ENCODE peak calls at places on chromosome 19, in six cellular contexts. T is AG04450, X is heart right ventricle, S is astrocyte of the spinal cord, Q is right atrium auricular region, B is tibial artery. C is an unnamed sample.

GRCh38 chr19:1630811-1631210 is 21.6 kb downstream of the TCF3 start:
- DNase-seq in S (no peak), Q (no peak), X (no peak), B (no peak), T (no peak), C (no peak)

GRCh38 chr19:14366529-14366928 is 14.7 kb upstream of the ADGRE5 start:
- DNase-seq in Q (peak), B (peak), X (peak), S (peak), T (no peak), C (peak)

GRCh38 chr19:12695997-12696365 is 450 bp downstream of the FBXW9 start:
- DNase-seq in S (no peak), B (no peak), Q (no peak), X (no peak), T (no peak), C (no peak)

GRCh38 chr19:35533201-35533821 is at the start of gene GAPDHS:
- DNase-seq in Q (no peak), S (no peak), X (no peak), T (no peak), B (no peak), C (no peak)

GRCh38 chr19:45523642-45524256 is 16.5 kb downstream of the VASP start:
- DNase-seq in X (peak), Q (peak), T (peak), S (peak), B (peak), C (peak)

GRCh38 chr19:44617481-44617880 is 4.1 kb downstream of the IGSF23 start:
- DNase-seq in Q (no peak), S (no peak), T (no peak), X (no peak), B (no peak), C (no peak)

GRCh38 chr19:40719414-40719894 is 2.5 kb downstream of the ITPKC start:
- DNase-seq in S (no peak), B (no peak), T (no peak), X (no peak), Q (no peak), C (no peak)

GRCh38 chr19:40702337-40703012 is 12.0 kb upstream of the NUMBL start:
- DNase-seq in B (no peak), Q (no peak), X (peak), S (peak), T (no peak), C (peak)

GRCh38 chr19:3849092-3849491 is 19.7 kb downstream of the ZFR2 start:
- DNase-seq in B (no peak), S (no peak), Q (no peak), X (no peak), T (no peak), C (peak)

GRCh38 chr19:12800873-12801465 is 631 bp downstream of the PRDX2 start:
- DNase-seq in B (no peak), S (no peak), Q (no peak), T (no peak), X (peak), C (no peak)

GRCh38 chr19:1905071-1905862 is at the start of the genes ADAT3 and SCAMP4:
- DNase-seq in B (peak), X (peak), T (peak), S (peak), Q (peak), C (peak)

GRCh38 chr19:2271516-2272103 is 10.4 kb downstream of the PEAK3 start:
- DNase-seq in B (no peak), S (peak), Q (peak), X (no peak), T (no peak), C (peak)

GRCh38 chr19:57949296-57949695 is 1.8 kb upstream of the ZNF256 start:
- DNase-seq in B (no peak), Q (no peak), S (no peak), X (no peak), T (no peak), C (no peak)

GRCh38 chr19:33780746-33781145 is 15.9 kb upstream of the KCTD15 start:
- DNase-seq in T (no peak), S (no peak), Q (no peak), B (no peak), X (no peak), C (peak)

GRCh38 chr19:4373601-4374441 is 26.5 kb downstream of the SH3GL1 start:
- DNase-seq in Q (peak), B (peak), T (no peak), X (peak), S (no peak), C (peak)

GRCh38 chr19:11295180-11295579 is 780 bp upstream of the TSPAN16 start:
- DNase-seq in Q (no peak), B (no peak), T (no peak), X (no peak), S (no peak), C (no peak)

GRCh38 chr19:18086590-18087138 is at the start of gene IL12RB1:
- DNase-seq in B (no peak), Q (no peak), X (no peak), T (no peak), S (no peak), C (no peak)

GRCh38 chr19:18093439-18094161 is 4.0 kb upstream of the MAST3 start:
- DNase-seq in Q (no peak), B (no peak), S (no peak), T (no peak), X (no peak), C (peak)

GRCh38 chr19:18089726-18090125 is 3.0 kb upstream of the IL12RB1 start:
- DNase-seq in X (no peak), T (no peak), Q (no peak), S (no peak), B (no peak), C (no peak)

GRCh38 chr19:18090545-18091216 is 3.9 kb upstream of the IL12RB1 start:
- DNase-seq in S (peak), T (no peak), Q (no peak), X (no peak), B (no peak), C (peak)

DNA sequence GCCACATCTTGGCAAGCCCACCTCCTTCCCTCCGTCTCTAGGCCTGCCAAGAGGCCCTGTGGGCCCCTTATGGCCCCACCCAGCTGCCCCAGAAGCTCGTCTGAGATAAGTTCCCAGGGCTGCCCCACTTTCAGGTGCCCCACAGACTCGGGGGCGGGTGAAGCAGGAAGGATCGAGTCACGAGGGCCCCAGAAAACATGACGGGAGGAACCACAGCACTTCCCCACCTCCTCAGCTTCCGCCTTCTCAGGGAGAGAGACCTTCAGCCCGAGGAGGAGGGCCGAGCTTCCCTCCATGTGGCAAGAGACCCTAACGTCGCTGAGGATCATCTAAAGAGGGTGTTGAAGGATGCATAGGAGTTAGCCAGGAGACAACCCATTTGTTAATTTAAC is 4.5 kb upstream of the IL12RB1 start:
- DNase-seq in T (no peak), Q (no peak), X (peak), B (peak), S (no peak), C (no peak)
- H3K4me3 ChIP-seq in T (no peak), Q (no peak), X (no peak), B (no peak), S (no peak), C (no peak)

GRCh38 chr19:46620716-46621115 is 4.2 kb downstream of the PTGIR start:
- DNase-seq in B (no peak), S (no peak), Q (no peak), X (no peak), T (no peak), C (peak)
- H3K4me3 ChIP-seq in B (peak), S (no peak), Q (peak), X (peak), T (peak), C (peak)

DNA sequence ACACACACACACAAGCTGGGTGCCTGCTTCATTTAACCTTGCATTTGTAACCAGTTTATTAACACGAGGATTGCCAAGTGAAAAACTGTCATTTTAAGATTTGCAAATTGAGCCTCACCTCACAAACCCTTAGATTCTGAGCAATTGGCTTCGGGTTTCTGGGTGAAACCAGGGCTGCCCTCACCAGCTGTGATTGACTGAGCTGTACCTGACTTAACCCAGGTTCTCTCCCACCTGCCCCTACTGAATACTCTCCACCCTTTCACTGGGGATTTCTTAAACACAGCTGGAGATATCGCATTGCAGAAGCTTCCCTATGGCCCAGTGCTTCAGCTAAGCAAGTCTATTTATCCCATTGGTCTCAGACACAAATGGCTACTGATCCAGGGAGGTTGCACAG is 172.6 kb upstream of the ZNF507 start:
- DNase-seq in S (no peak), X (no peak), Q (no peak), B (no peak), T (no peak), C (no peak)
- H3K4me3 ChIP-seq in S (no peak), X (no peak), Q (no peak), B (no peak), T (no peak), C (no peak)

GRCh38 chr19:41941410-41942202 is 13.4 kb upstream of the ERFL start:
- DNase-seq in X (no peak), B (no peak), Q (no peak), S (no peak), T (no peak), C (no peak)
- H3K4me3 ChIP-seq in X (no peak), B (no peak), Q (no peak), S (no peak), T (no peak), C (no peak)

GRCh38 chr19:56301152-56301551 is 13.5 kb downstream of the ZSCAN5A start:
- DNase-seq in B (no peak), X (no peak), T (no peak), S (no peak), Q (no peak), C (peak)
- H3K4me3 ChIP-seq in B (no peak), X (no peak), T (no peak), S (no peak), Q (no peak), C (no peak)

GRCh38 chr19:6738726-6739389 is 622 bp upstream of the TRIP10 start:
- DNase-seq in T (no peak), Q (peak), X (peak), S (no peak), B (peak), C (peak)
- H3K4me3 ChIP-seq in T (peak), Q (peak), X (peak), S (peak), B (peak), C (peak)

GRCh38 chr19:50377517-50377916 is 1.3 kb downstream of the NR1H2 start:
- DNase-seq in T (no peak), B (no peak), Q (no peak), X (no peak), S (no peak), C (no peak)

GRCh38 chr19:50378169-50378862 is 2.1 kb downstream of the NR1H2 start:
- DNase-seq in X (no peak), S (no peak), Q (no peak), B (no peak), T (no peak), C (no peak)

GRCh38 chr19:50378863-50379236 is 2.6 kb downstream of the NR1H2 start:
- DNase-seq in X (no peak), B (no peak), Q (no peak), S (no peak), T (no peak), C (no peak)

GRCh38 chr19:50376166-50377050 is at the start of gene NR1H2:
- DNase-seq in T (peak), B (peak), X (peak), S (peak), Q (peak), C (peak)

GRCh38 chr19:50377051-50377441 is 789 bp downstream of the NR1H2 start:
- DNase-seq in S (no peak), X (no peak), B (no peak), T (no peak), Q (no peak), C (peak)
- H3K4me3 ChIP-seq in S (peak), X (peak), B (peak), T (peak), Q (peak), C (peak)

DNA sequence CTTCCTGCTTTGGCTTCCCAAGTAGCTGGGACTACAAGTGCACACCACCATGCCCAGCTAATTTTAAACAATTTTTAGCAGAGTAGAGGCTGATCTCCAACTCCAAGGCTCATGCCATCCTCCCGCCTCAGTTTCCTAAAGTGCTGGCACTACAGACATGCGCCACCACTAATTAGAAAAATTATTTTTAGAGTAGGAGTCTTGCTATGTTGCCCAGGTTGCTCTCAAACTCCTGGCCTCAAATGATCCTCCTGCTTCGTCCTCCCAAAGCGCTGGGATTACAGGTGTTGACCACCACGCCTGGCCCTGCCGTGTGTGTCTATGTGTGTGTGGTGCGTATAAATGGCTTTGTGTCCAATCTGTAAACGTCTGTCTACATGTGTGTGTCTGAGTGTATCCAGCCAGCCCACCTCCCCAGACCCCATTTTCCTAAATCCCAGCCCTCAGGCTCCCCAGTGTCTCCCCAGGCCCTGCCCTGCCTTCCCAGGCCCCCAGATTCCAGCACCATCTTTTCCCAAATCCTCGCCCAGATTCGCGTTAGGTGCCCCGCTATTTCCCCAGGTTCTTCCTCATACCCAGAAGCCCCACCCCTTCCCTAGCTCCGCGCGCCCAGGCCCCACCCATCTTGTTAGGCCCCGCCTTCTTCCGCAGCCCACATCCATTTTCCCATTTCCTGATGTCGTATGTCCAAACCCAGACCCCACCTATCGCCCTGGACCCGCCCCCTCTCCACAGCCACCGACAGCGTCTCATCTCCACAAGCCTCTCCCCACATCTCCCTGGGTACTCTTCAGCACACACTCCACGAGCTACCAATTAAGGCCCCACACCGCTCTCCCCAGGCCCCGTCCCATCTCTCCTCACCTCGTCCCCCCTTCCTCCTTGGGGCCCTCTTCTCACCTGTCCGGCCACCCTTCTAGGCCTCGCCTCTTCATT is 24.9 kb downstream of the SLC8A2 start:
- DNase-seq in B (no peak), X (no peak), T (no peak), Q (no peak), S (no peak), C (peak)
- H3K4me3 ChIP-seq in B (no peak), X (no peak), T (no peak), Q (no peak), S (no peak), C (no peak)

GRCh38 chr19:53037101-53038097 is 7.1 kb upstream of the ERVV-2 start:
- DNase-seq in X (peak), T (no peak), B (no peak), Q (no peak), S (peak), C (peak)
- H3K4me3 ChIP-seq in X (peak), T (peak), B (no peak), Q (peak), S (peak), C (peak)